ENCODE peak calls at places on chromosomes 5 and 9, in eight cellular contexts. V, Y, E, P, L, U, S and X are unnamed samples.

GRCh38 chr5:94776167-94776566 is 157.7 kb downstream of the SLF1 start:
- DNase-seq in V (no peak), Y (no peak), E (no peak), P (no peak), L (no peak), U (no peak), S (no peak), X (no peak)

GRCh38 chr5:95925345-95925744 is 36.3 kb downstream of the ELL2 start:
- DNase-seq in V (no peak), Y (no peak), E (no peak), P (no peak), L (no peak), U (no peak), S (no peak), X (no peak)

GRCh38 chr9:137445275-137445807 is 4.2 kb upstream of the ENTPD8 start:
- DNase-seq in V (peak; percentile 80), Y (peak; percentile 83), E (peak; percentile 26), P (peak; percentile 16), L (peak; percentile 63), U (peak; percentile 80), S (no peak), X (peak; percentile 20)

GRCh38 chr5:17187401-17187800 is 30.0 kb upstream of the BASP1 start:
- DNase-seq in V (no peak), Y (no peak), E (no peak), P (no peak), L (no peak), U (no peak), S (no peak), X (no peak)

GRCh38 chr9:98550206-98550820 is 158.4 kb downstream of the GABBR2 start:
- DNase-seq in V (no peak), Y (no peak), E (no peak), P (no peak), L (no peak), U (no peak), S (no peak), X (no peak)

GRCh38 chr9:21506910-21507795 is 25.0 kb upstream of the IFNE start:
- DNase-seq in V (no peak), Y (peak; percentile 65), E (peak; percentile 68), P (no peak), L (no peak), U (no peak), S (peak; percentile 10), X (no peak)

GRCh38 chr5:30390095-30390494 is 803.4 kb upstream of the CDH6 start:
- DNase-seq in V (no peak), Y (no peak), E (no peak), P (no peak), L (no peak), U (no peak), S (no peak), X (no peak)

GRCh38 chr9:134640491-134641172 is 971 bp upstream of the COL5A1 start:
- DNase-seq in V (no peak), Y (no peak), E (no peak), P (no peak), L (no peak), U (no peak), S (no peak), X (no peak)